ENCODE peak calls at places on chromosome 6, in eight cellular contexts. One of them, this sample, is unnamed.

GRCh38 chr6:166112580-166112979 is 55.1 kb downstream of the TBXT start:
- DNase-seq in upper lobe of left lung: no peak
- DNase-seq in CD4-positive, alpha-beta memory T cell: no peak
- DNase-seq in MM.1S: no peak
- DNase-seq in body of pancreas: no peak
- DNase-seq in Panc1: no peak
- DNase-seq in A673: peak
- DNase-seq in tibial nerve: no peak
- DNase-seq in this sample: no peak

GRCh38 chr6:156917213-156917612 is 140.0 kb downstream of the ARID1B start:
- DNase-seq in upper lobe of left lung: no peak
- DNase-seq in CD4-positive, alpha-beta memory T cell: no peak
- DNase-seq in MM.1S: no peak
- DNase-seq in body of pancreas: no peak
- DNase-seq in Panc1: no peak
- DNase-seq in A673: no peak
- DNase-seq in tibial nerve: no peak
- DNase-seq in this sample: no peak

GRCh38 chr6:98946877-98947410 is 802 bp downstream of the FBXL4 start:
- DNase-seq in upper lobe of left lung: peak
- DNase-seq in CD4-positive, alpha-beta memory T cell: peak
- DNase-seq in MM.1S: peak
- DNase-seq in body of pancreas: peak
- DNase-seq in Panc1: no peak
- DNase-seq in A673: no peak
- DNase-seq in tibial nerve: peak
- DNase-seq in this sample: no peak

GRCh38 chr6:27601668-27602254 is 128.9 kb upstream of the ZNF184 start:
- DNase-seq in upper lobe of left lung: no peak
- DNase-seq in CD4-positive, alpha-beta memory T cell: no peak
- DNase-seq in MM.1S: no peak
- DNase-seq in body of pancreas: no peak
- DNase-seq in Panc1: peak
- DNase-seq in A673: peak
- DNase-seq in tibial nerve: no peak
- DNase-seq in this sample: no peak

GRCh38 chr6:140548379-140548778 is 1173.9 kb upstream of the CITED2 start:
- DNase-seq in upper lobe of left lung: no peak
- DNase-seq in CD4-positive, alpha-beta memory T cell: no peak
- DNase-seq in MM.1S: no peak
- DNase-seq in body of pancreas: no peak
- DNase-seq in Panc1: no peak
- DNase-seq in A673: no peak
- DNase-seq in tibial nerve: no peak
- DNase-seq in this sample: no peak

GRCh38 chr6:34689742-34690141 is 6.8 kb downstream of the ILRUN start:
- DNase-seq in upper lobe of left lung: no peak
- DNase-seq in CD4-positive, alpha-beta memory T cell: no peak
- DNase-seq in MM.1S: no peak
- DNase-seq in body of pancreas: no peak
- DNase-seq in Panc1: no peak
- DNase-seq in A673: no peak
- DNase-seq in tibial nerve: no peak
- DNase-seq in this sample: no peak

GRCh38 chr6:150876598-150876997 is 11.1 kb downstream of the MTHFD1L start:
- DNase-seq in upper lobe of left lung: peak
- DNase-seq in CD4-positive, alpha-beta memory T cell: no peak
- DNase-seq in MM.1S: no peak
- DNase-seq in body of pancreas: peak
- DNase-seq in Panc1: no peak
- DNase-seq in A673: peak
- DNase-seq in tibial nerve: no peak
- DNase-seq in this sample: peak

GRCh38 chr6:167925011-167925410 is 72.5 kb upstream of the KIF25 start:
- DNase-seq in upper lobe of left lung: no peak
- DNase-seq in CD4-positive, alpha-beta memory T cell: no peak
- DNase-seq in MM.1S: no peak
- DNase-seq in body of pancreas: no peak
- DNase-seq in Panc1: no peak
- DNase-seq in A673: no peak
- DNase-seq in tibial nerve: no peak
- DNase-seq in this sample: no peak

GRCh38 chr6:25384234-25384633 is 105.1 kb downstream of the CARMIL1 start:
- DNase-seq in upper lobe of left lung: no peak
- DNase-seq in CD4-positive, alpha-beta memory T cell: no peak
- DNase-seq in MM.1S: peak
- DNase-seq in body of pancreas: no peak
- DNase-seq in Panc1: no peak
- DNase-seq in A673: no peak
- DNase-seq in tibial nerve: no peak
- DNase-seq in this sample: no peak

DNA sequence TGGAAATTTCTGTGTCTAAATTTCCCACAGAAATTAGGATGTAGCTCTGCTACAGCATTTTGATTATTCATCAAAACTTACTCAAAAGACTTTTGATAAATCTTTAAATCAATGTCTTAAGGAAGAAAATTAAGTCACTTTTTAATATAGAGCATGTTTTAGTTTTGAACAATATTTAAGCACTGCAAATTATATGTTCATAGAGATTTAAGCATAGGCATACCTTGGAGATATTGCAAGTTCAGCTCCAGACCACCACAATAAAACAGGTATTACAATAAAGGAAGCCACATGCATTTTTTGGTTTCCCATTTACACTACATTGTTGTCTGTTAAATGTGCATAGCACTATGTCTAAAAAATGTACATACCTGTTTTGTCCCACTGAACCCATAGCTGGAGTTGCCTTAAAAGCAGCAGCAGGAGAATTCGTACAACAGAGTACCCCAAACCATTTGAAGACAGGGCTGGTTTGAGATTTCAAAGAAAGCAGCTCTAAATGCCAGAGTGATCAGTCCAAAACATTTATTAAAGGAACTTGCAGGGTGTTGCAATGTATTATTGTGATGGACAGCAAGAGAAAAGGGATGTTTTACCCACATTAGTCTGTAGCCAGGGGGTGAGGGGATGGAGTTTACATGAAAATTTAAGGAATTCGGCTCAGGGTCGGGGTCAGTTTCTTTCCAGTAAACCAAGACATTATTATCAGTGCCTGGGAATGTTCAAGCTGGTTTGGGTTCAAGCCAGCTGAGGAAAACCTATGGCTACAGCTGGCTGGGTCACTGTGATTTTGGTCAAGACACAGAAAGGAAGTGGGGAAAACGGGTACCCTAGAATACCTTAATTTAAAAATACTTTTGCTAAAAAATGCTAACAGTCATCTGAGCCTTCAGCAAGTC is 6.3 kb upstream of the LOC128125822 start:
- DNase-seq in upper lobe of left lung: no peak
- DNase-seq in CD4-positive, alpha-beta memory T cell: no peak
- DNase-seq in MM.1S: no peak
- DNase-seq in body of pancreas: no peak
- DNase-seq in Panc1: no peak
- DNase-seq in A673: no peak
- DNase-seq in tibial nerve: no peak
- DNase-seq in this sample: no peak
- H3K27ac ChIP-seq in upper lobe of left lung: no peak
- H3K27ac ChIP-seq in CD4-positive, alpha-beta memory T cell: no peak
- H3K27ac ChIP-seq in MM.1S: no peak
- H3K27ac ChIP-seq in body of pancreas: peak
- H3K27ac ChIP-seq in Panc1: no peak
- H3K27ac ChIP-seq in A673: no peak
- H3K27ac ChIP-seq in tibial nerve: no peak
- H3K27ac ChIP-seq in this sample: no peak

GRCh38 chr6:133767571-133767970 is 121.3 kb upstream of the TCF21 start:
- DNase-seq in upper lobe of left lung: no peak
- DNase-seq in CD4-positive, alpha-beta memory T cell: no peak
- DNase-seq in MM.1S: no peak
- DNase-seq in body of pancreas: no peak
- DNase-seq in Panc1: no peak
- DNase-seq in A673: no peak
- DNase-seq in tibial nerve: no peak
- DNase-seq in this sample: no peak

GRCh38 chr6:133764011-133764812 is 124.7 kb upstream of the TCF21 start:
- DNase-seq in upper lobe of left lung: no peak
- DNase-seq in CD4-positive, alpha-beta memory T cell: no peak
- DNase-seq in MM.1S: no peak
- DNase-seq in body of pancreas: no peak
- DNase-seq in Panc1: no peak
- DNase-seq in A673: no peak
- DNase-seq in tibial nerve: peak
- DNase-seq in this sample: no peak

GRCh38 chr6:133768656-133769295 is 120.1 kb upstream of the TCF21 start:
- DNase-seq in upper lobe of left lung: no peak
- DNase-seq in CD4-positive, alpha-beta memory T cell: no peak
- DNase-seq in MM.1S: no peak
- DNase-seq in body of pancreas: no peak
- DNase-seq in Panc1: no peak
- DNase-seq in A673: peak
- DNase-seq in tibial nerve: no peak
- DNase-seq in this sample: no peak

GRCh38 chr6:133761706-133762105 is 127.2 kb upstream of the TCF21 start:
- DNase-seq in upper lobe of left lung: no peak
- DNase-seq in CD4-positive, alpha-beta memory T cell: no peak
- DNase-seq in MM.1S: no peak
- DNase-seq in body of pancreas: no peak
- DNase-seq in Panc1: no peak
- DNase-seq in A673: no peak
- DNase-seq in tibial nerve: no peak
- DNase-seq in this sample: no peak

DNA sequence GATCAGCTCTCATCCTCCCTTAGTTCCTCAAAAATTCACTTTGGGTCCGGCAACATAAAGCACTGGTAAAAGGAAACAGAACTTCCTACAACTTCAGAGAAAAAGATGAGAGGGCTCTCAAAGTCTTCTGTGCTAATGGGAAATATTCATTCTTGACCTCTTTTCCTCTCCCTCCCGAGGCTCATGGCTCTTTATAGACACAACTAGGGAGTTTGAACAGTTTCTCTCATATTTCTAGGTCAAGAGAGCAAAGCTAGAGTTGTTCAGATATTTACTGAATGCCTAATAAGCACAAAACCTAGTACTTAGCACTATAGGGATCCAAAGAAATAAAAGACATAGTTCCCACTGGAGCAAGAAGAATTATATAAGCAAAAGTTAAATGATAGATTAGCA is 124.1 kb upstream of the TCF21 start:
- DNase-seq in upper lobe of left lung: no peak
- DNase-seq in CD4-positive, alpha-beta memory T cell: no peak
- DNase-seq in MM.1S: no peak
- DNase-seq in body of pancreas: no peak
- DNase-seq in Panc1: no peak
- DNase-seq in A673: no peak
- DNase-seq in tibial nerve: no peak
- DNase-seq in this sample: no peak
- H3K27ac ChIP-seq in upper lobe of left lung: peak
- H3K27ac ChIP-seq in CD4-positive, alpha-beta memory T cell: no peak
- H3K27ac ChIP-seq in MM.1S: no peak
- H3K27ac ChIP-seq in body of pancreas: no peak
- H3K27ac ChIP-seq in Panc1: no peak
- H3K27ac ChIP-seq in A673: no peak
- H3K27ac ChIP-seq in tibial nerve: peak
- H3K27ac ChIP-seq in this sample: peak

GRCh38 chr6:135995160-135995898 is 143.8 kb downstream of the PDE7B start:
- DNase-seq in upper lobe of left lung: no peak
- DNase-seq in CD4-positive, alpha-beta memory T cell: no peak
- DNase-seq in MM.1S: no peak
- DNase-seq in body of pancreas: no peak
- DNase-seq in Panc1: peak
- DNase-seq in A673: no peak
- DNase-seq in tibial nerve: no peak
- DNase-seq in this sample: no peak
- H3K27ac ChIP-seq in upper lobe of left lung: no peak
- H3K27ac ChIP-seq in CD4-positive, alpha-beta memory T cell: no peak
- H3K27ac ChIP-seq in MM.1S: no peak
- H3K27ac ChIP-seq in body of pancreas: no peak
- H3K27ac ChIP-seq in Panc1: no peak
- H3K27ac ChIP-seq in A673: no peak
- H3K27ac ChIP-seq in tibial nerve: peak
- H3K27ac ChIP-seq in this sample: peak

GRCh38 chr6:46903175-46903574 is 18.6 kb downstream of the ADGRF5 start:
- DNase-seq in upper lobe of left lung: peak
- DNase-seq in CD4-positive, alpha-beta memory T cell: no peak
- DNase-seq in MM.1S: no peak
- DNase-seq in body of pancreas: peak
- DNase-seq in Panc1: no peak
- DNase-seq in A673: no peak
- DNase-seq in tibial nerve: no peak
- DNase-seq in this sample: peak

GRCh38 chr6:46899636-46900035 is 22.1 kb downstream of the ADGRF5 start:
- DNase-seq in upper lobe of left lung: no peak
- DNase-seq in CD4-positive, alpha-beta memory T cell: no peak
- DNase-seq in MM.1S: no peak
- DNase-seq in body of pancreas: no peak
- DNase-seq in Panc1: no peak
- DNase-seq in A673: no peak
- DNase-seq in tibial nerve: no peak
- DNase-seq in this sample: no peak

GRCh38 chr6:46904117-46904516 is 17.6 kb downstream of the ADGRF5 start:
- DNase-seq in upper lobe of left lung: no peak
- DNase-seq in CD4-positive, alpha-beta memory T cell: no peak
- DNase-seq in MM.1S: no peak
- DNase-seq in body of pancreas: no peak
- DNase-seq in Panc1: no peak
- DNase-seq in A673: no peak
- DNase-seq in tibial nerve: no peak
- DNase-seq in this sample: no peak

GRCh38 chr6:46900266-46900665 is 21.5 kb downstream of the ADGRF5 start:
- DNase-seq in upper lobe of left lung: no peak
- DNase-seq in CD4-positive, alpha-beta memory T cell: no peak
- DNase-seq in MM.1S: no peak
- DNase-seq in body of pancreas: no peak
- DNase-seq in Panc1: no peak
- DNase-seq in A673: no peak
- DNase-seq in tibial nerve: no peak
- DNase-seq in this sample: no peak

GRCh38 chr6:46901747-46902362 is 19.9 kb downstream of the ADGRF5 start:
- DNase-seq in upper lobe of left lung: no peak
- DNase-seq in CD4-positive, alpha-beta memory T cell: no peak
- DNase-seq in MM.1S: no peak
- DNase-seq in body of pancreas: no peak
- DNase-seq in Panc1: no peak
- DNase-seq in A673: no peak
- DNase-seq in tibial nerve: no peak
- DNase-seq in this sample: no peak
- H3K27ac ChIP-seq in upper lobe of left lung: peak
- H3K27ac ChIP-seq in CD4-positive, alpha-beta memory T cell: no peak
- H3K27ac ChIP-seq in MM.1S: no peak
- H3K27ac ChIP-seq in body of pancreas: no peak
- H3K27ac ChIP-seq in Panc1: no peak
- H3K27ac ChIP-seq in A673: no peak
- H3K27ac ChIP-seq in tibial nerve: no peak
- H3K27ac ChIP-seq in this sample: peak

GRCh38 chr6:20811112-20811746 is 277.0 kb downstream of the CDKAL1 start:
- DNase-seq in upper lobe of left lung: no peak
- DNase-seq in CD4-positive, alpha-beta memory T cell: no peak
- DNase-seq in MM.1S: no peak
- DNase-seq in body of pancreas: peak
- DNase-seq in Panc1: peak
- DNase-seq in A673: peak
- DNase-seq in tibial nerve: no peak
- DNase-seq in this sample: no peak
- H3K27ac ChIP-seq in upper lobe of left lung: no peak
- H3K27ac ChIP-seq in CD4-positive, alpha-beta memory T cell: no peak
- H3K27ac ChIP-seq in MM.1S: no peak
- H3K27ac ChIP-seq in body of pancreas: no peak
- H3K27ac ChIP-seq in Panc1: no peak
- H3K27ac ChIP-seq in A673: peak
- H3K27ac ChIP-seq in tibial nerve: no peak
- H3K27ac ChIP-seq in this sample: peak

GRCh38 chr6:89357390-89357789 is 4.9 kb upstream of the UBE2J1 start:
- DNase-seq in upper lobe of left lung: no peak
- DNase-seq in CD4-positive, alpha-beta memory T cell: no peak
- DNase-seq in MM.1S: peak
- DNase-seq in body of pancreas: no peak
- DNase-seq in Panc1: no peak
- DNase-seq in A673: no peak
- DNase-seq in tibial nerve: no peak
- DNase-seq in this sample: no peak
- H3K27ac ChIP-seq in upper lobe of left lung: peak
- H3K27ac ChIP-seq in CD4-positive, alpha-beta memory T cell: peak
- H3K27ac ChIP-seq in MM.1S: peak
- H3K27ac ChIP-seq in body of pancreas: no peak
- H3K27ac ChIP-seq in Panc1: no peak
- H3K27ac ChIP-seq in A673: no peak
- H3K27ac ChIP-seq in tibial nerve: no peak
- H3K27ac ChIP-seq in this sample: peak

This sample was measured in left ventricle myocardium inferior.